ENCODE peak calls at places on chromosomes 6 and 20, in five cellular contexts. S, W, R, I and V are unnamed samples.

GRCh38 chr20:58698741-58699141 is 6.1 kb downstream of the NPEPL1 start:
- DNase-seq in S (no peak), W (no peak), R (no peak), I (peak; percentile 51), V (no peak)

GRCh38 chr20:62367483-62368302 is 581 bp upstream of the LAMA5 start:
- DNase-seq in S (no peak), W (peak; percentile 42), R (no peak), I (no peak), V (no peak)

GRCh38 chr6:84392292-84392691 is 164.8 kb upstream of the CEP162 start:
- DNase-seq in S (no peak), W (no peak), R (no peak), I (no peak), V (no peak)

GRCh38 chr20:58692579-58693225 is at the start of gene NPEPL1:
- DNase-seq in S (peak; percentile 21), W (peak; percentile 76), R (peak; percentile 27), I (peak; percentile 90), V (peak; percentile 85)

GRCh38 chr6:167056370-167056769 is 57.2 kb downstream of the CEP43 start:
- DNase-seq in S (no peak), W (no peak), R (peak; percentile 10), I (no peak), V (no peak)

GRCh38 chr20:58459058-58459743 is 56.0 kb downstream of the APCDD1L start:
- DNase-seq in S (no peak), W (no peak), R (no peak), I (no peak), V (no peak)

GRCh38 chr6:41342241-41342640 is 6.8 kb downstream of the NCR2 start:
- DNase-seq in S (no peak), W (no peak), R (no peak), I (no peak), V (no peak)

GRCh38 chr6:118812972-118813371 is 81.0 kb upstream of the ASF1A start:
- DNase-seq in S (no peak), W (no peak), R (no peak), I (no peak), V (no peak)

GRCh38 chr20:44176833-44177533 is 10.0 kb downstream of the JPH2 start:
- DNase-seq in S (no peak), W (no peak), R (no peak), I (no peak), V (no peak)

GRCh38 chr6:111971866-111972532 is 81.9 kb upstream of the CCN6 start:
- DNase-seq in S (no peak), W (no peak), R (no peak), I (no peak), V (no peak)

GRCh38 chr20:11204926-11205768 is 531.3 kb upstream of the JAG1 start:
- DNase-seq in S (no peak), W (peak; percentile 69), R (no peak), I (no peak), V (peak; percentile 48)

GRCh38 chr6:148780918-148781436 is 34.1 kb downstream of the UST start:
- DNase-seq in S (no peak), W (no peak), R (no peak), I (no peak), V (no peak)

GRCh38 chr20:45917790-45918141 is 5.8 kb upstream of the PLTP start:
- DNase-seq in S (no peak), W (no peak), R (peak; percentile 76), I (no peak), V (no peak)

GRCh38 chr20:12311102-12311865 is 393.6 kb downstream of the BTBD3 start:
- DNase-seq in S (no peak), W (no peak), R (no peak), I (no peak), V (no peak)

GRCh38 chr6:141539617-141540016 is 593.1 kb upstream of the GJE1 start:
- DNase-seq in S (no peak), W (no peak), R (no peak), I (no peak), V (no peak)

GRCh38 chr6:45422541-45423110 is 44.9 kb upstream of the SUPT3H start:
- DNase-seq in S (no peak), W (peak; percentile 47), R (no peak), I (no peak), V (peak; percentile 61)

GRCh38 chr20:57851025-57851682 is 141.3 kb upstream of the PMEPA1 start:
- DNase-seq in S (no peak), W (no peak), R (no peak), I (no peak), V (no peak)

GRCh38 chr6:163409712-163410111 is 4.8 kb upstream of the QKI start:
- DNase-seq in S (no peak), W (no peak), R (no peak), I (no peak), V (no peak)

GRCh38 chr6:81171991-81172740 is 580.3 kb downstream of the TENT5A start:
- DNase-seq in S (no peak), W (peak; percentile 34), R (peak; percentile 70), I (no peak), V (no peak)

GRCh38 chr6:75213732-75214131 is 7.9 kb upstream of the COL12A1 start:
- DNase-seq in S (no peak), W (no peak), R (no peak), I (no peak), V (no peak)

GRCh38 chr6:9540534-9541126 is 874.2 kb downstream of the TFAP2A start:
- DNase-seq in S (no peak), W (no peak), R (no peak), I (no peak), V (no peak)

GRCh38 chr20:50220894-50221266 is 30.2 kb downstream of the CEBPB start:
- DNase-seq in S (no peak), W (no peak), R (no peak), I (no peak), V (no peak)

GRCh38 chr6:7119272-7119801 is 11.6 kb downstream of the RREB1 start:
- DNase-seq in S (no peak), W (no peak), R (no peak), I (no peak), V (no peak)

GRCh38 chr6:154469306-154469935 is 41.1 kb downstream of the CNKSR3 start:
- DNase-seq in S (no peak), W (no peak), R (no peak), I (no peak), V (no peak)

GRCh38 chr6:158063736-158064135 is 82.1 kb downstream of the SYNJ2 start:
- DNase-seq in S (no peak), W (no peak), R (no peak), I (peak; percentile 44), V (no peak)

GRCh38 chr6:70668499-70668812 is 773 bp downstream of the SMAP1 start:
- DNase-seq in S (no peak), W (no peak), R (no peak), I (no peak), V (no peak)

GRCh38 chr6:158818580-158819212 is 472 bp downstream of the EZR start:
- DNase-seq in S (peak; percentile 19), W (peak; percentile 75), R (no peak), I (peak; percentile 90), V (peak; percentile 84)